ENCODE peak calls at places on chromosome 18, in six cellular contexts. N, H, Y, T, E and W are unnamed samples. For H3F3A, the result is how much of the 10 kb centered on the place peaks cover.

GRCh38 chr18:52341617-52342381 is 1.8 kb downstream of the DCC start:
- DNase-seq in N (peak), H (peak), Y (no peak), T (no peak), E (no peak), W (peak)

GRCh38 chr18:58316400-58316942 is 272.4 kb downstream of the NEDD4L start:
- DNase-seq in N (no peak), H (no peak), Y (no peak), T (no peak), E (no peak), W (no peak)

GRCh38 chr18:845152-845819 is 33.2 kb upstream of the YES1 start:
- DNase-seq in N (no peak), H (peak), Y (no peak), T (no peak), E (peak), W (no peak)

GRCh38 chr18:8212893-8213805 is 396.1 kb upstream of the RAB12 start:
- DNase-seq in N (no peak), H (peak), Y (no peak), T (no peak), E (peak), W (no peak)

GRCh38 chr18:14117611-14118010 is 14.6 kb downstream of the ZNF519 start:
- DNase-seq in N (no peak), H (no peak), Y (no peak), T (no peak), E (no peak), W (no peak)

GRCh38 chr18:12044591-12044990 is 49.1 kb upstream of the ANKRD62 start:
- DNase-seq in N (no peak), H (no peak), Y (no peak), T (no peak), E (no peak), W (no peak)

GRCh38 chr18:49597152-49597551 is 35.3 kb downstream of the LIPG start:
- DNase-seq in N (no peak), H (no peak), Y (no peak), T (no peak), E (no peak), W (peak)

GRCh38 chr18:49910019-49910418 is 96.7 kb upstream of the ACAA2 start:
- DNase-seq in N (peak), H (no peak), Y (no peak), T (no peak), E (no peak), W (no peak)

GRCh38 chr18:24995056-24995455 is 356.9 kb downstream of the ZNF521 start:
- DNase-seq in N (no peak), H (peak), Y (no peak), T (no peak), E (peak), W (no peak)

GRCh38 chr18:65735166-65735565 is 15.6 kb upstream of the CDH7 start:
- DNase-seq in N (peak), H (no peak), Y (no peak), T (no peak), E (no peak), W (no peak)

GRCh38 chr18:2108581-2108980 is 462.7 kb downstream of the METTL4 start:
- DNase-seq in N (no peak), H (no peak), Y (no peak), T (no peak), E (peak), W (no peak)

GRCh38 chr18:56831988-56832387 is 180.8 kb downstream of the WDR7 start:
- DNase-seq in N (no peak), H (no peak), Y (no peak), T (no peak), E (no peak), W (peak)

GRCh38 chr18:56068030-56068671 is 480.2 kb upstream of the TCF4 start:
- DNase-seq in N (peak), H (peak), Y (no peak), T (no peak), E (peak), W (no peak)

GRCh38 chr18:75247041-75247551 is 36.5 kb downstream of the TSHZ1 start:
- DNase-seq in N (peak), H (peak), Y (no peak), T (no peak), E (no peak), W (no peak)

GRCh38 chr18:13797157-13797611 is 26.8 kb upstream of the MC5R start:
- DNase-seq in N (no peak), H (no peak), Y (no peak), T (peak), E (peak), W (no peak)

GRCh38 chr18:51430538-51430937 is 233.1 kb upstream of the MEX3C start:
- DNase-seq in N (no peak), H (no peak), Y (no peak), T (no peak), E (no peak), W (no peak)

GRCh38 chr18:79493801-79494211 is 98.1 kb downstream of the NFATC1 start:
- DNase-seq in N (no peak), H (no peak), Y (no peak), T (no peak), E (no peak), W (no peak)

GRCh38 chr18:12038082-12038660 is 55.5 kb upstream of the ANKRD62 start:
- DNase-seq in N (peak), H (peak), Y (no peak), T (peak), E (no peak), W (peak)

GRCh38 chr18:62018034-62018760 is 125.4 kb upstream of the RNF152 start:
- DNase-seq in N (peak), H (peak), Y (no peak), T (no peak), E (no peak), W (no peak)

GRCh38 chr18:39602112-39602511 is 2036.5 kb upstream of the CELF4 start:
- DNase-seq in N (peak), H (no peak), Y (no peak), T (no peak), E (no peak), W (peak)

GRCh38 chr18:49237031-49237430 is 223.4 kb downstream of the DYM start:
- DNase-seq in N (no peak), H (no peak), Y (no peak), T (no peak), E (no peak), W (no peak)

GRCh38 chr18:53698907-53699306 is 525.6 kb downstream of the MBD2 start:
- DNase-seq in N (peak), H (peak), Y (peak), T (peak), E (peak), W (peak)

GRCh38 chr18:50738103-50738757 is 81.6 kb downstream of the MRO start:
- DNase-seq in N (no peak), H (no peak), Y (no peak), T (no peak), E (no peak), W (no peak)

GRCh38 chr18:58367425-58368140 is 261.3 kb downstream of the ALPK2 start:
- DNase-seq in N (no peak), H (no peak), Y (no peak), T (no peak), E (no peak), W (no peak)

GRCh38 chr18:52992041-52992440 is 652.0 kb downstream of the DCC start:
- DNase-seq in N (peak), H (no peak), Y (no peak), T (no peak), E (no peak), W (peak)

GRCh38 chr18:75220786-75221355 is 10.3 kb downstream of the TSHZ1 start:
- DNase-seq in N (no peak), H (no peak), Y (no peak), T (no peak), E (no peak), W (no peak)

GRCh38 chr18:79882522-79883241 is 68.8 kb downstream of the SLC66A2 start:
- DNase-seq in N (peak), H (no peak), Y (no peak), T (no peak), E (no peak), W (no peak)

GRCh38 chr18:65753520-65753919 is 2.7 kb downstream of the CDH7 start:
- DNase-seq in N (peak), H (no peak), Y (peak), T (no peak), E (peak), W (peak)

GRCh38 chr18:79616651-79617518 is 62.7 kb upstream of the CTDP1 start:
- DNase-seq in N (no peak), H (peak), Y (no peak), T (no peak), E (no peak), W (peak)

GRCh38 chr18:13500227-13500865 is 226.0 kb downstream of the FAM210A start:
- DNase-seq in N (no peak), H (peak), Y (no peak), T (no peak), E (no peak), W (peak)

GRCh38 chr18:75065251-75066000 is 143.5 kb downstream of the PTGR3 start:
- DNase-seq in N (peak), H (no peak), Y (no peak), T (no peak), E (no peak), W (no peak)

GRCh38 chr18:28365406-28365805 is 188.5 kb upstream of the CDH2 start:
- DNase-seq in N (no peak), H (peak), Y (no peak), T (peak), E (peak), W (no peak)

GRCh38 chr18:58321986-58322385 is 278.0 kb downstream of the NEDD4L start:
- DNase-seq in N (peak), H (peak), Y (peak), T (peak), E (peak), W (peak)

GRCh38 chr18:15005313-15006130 is 257.6 kb downstream of the ANKRD30B start:
- DNase-seq in N (peak), H (no peak), Y (no peak), T (no peak), E (no peak), W (no peak)

GRCh38 chr18:74063023-74063422 is 84.6 kb downstream of the FBXO15 start:
- DNase-seq in N (no peak), H (no peak), Y (no peak), T (no peak), E (peak), W (no peak)

GRCh38 chr18:79572093-79572780 is 107.4 kb upstream of the CTDP1 start:
- DNase-seq in N (no peak), H (no peak), Y (no peak), T (no peak), E (no peak), W (no peak)

GRCh38 chr18:23032030-23032582 is 99.0 kb downstream of the RBBP8 start:
- DNase-seq in N (no peak), H (peak), Y (no peak), T (no peak), E (peak), W (no peak)

GRCh38 chr18:32624182-32624723 is 148.6 kb downstream of the KLHL14 start:
- DNase-seq in N (no peak), H (no peak), Y (no peak), T (no peak), E (peak), W (no peak)

GRCh38 chr18:22691988-22692710 is 241.0 kb upstream of the RBBP8 start:
- DNase-seq in N (no peak), H (peak), Y (no peak), T (no peak), E (no peak), W (no peak)

GRCh38 chr18:22551536-22552151 is 133.9 kb upstream of the CTAGE1 start:
- DNase-seq in N (no peak), H (peak), Y (no peak), T (peak), E (peak), W (no peak)

DNA sequence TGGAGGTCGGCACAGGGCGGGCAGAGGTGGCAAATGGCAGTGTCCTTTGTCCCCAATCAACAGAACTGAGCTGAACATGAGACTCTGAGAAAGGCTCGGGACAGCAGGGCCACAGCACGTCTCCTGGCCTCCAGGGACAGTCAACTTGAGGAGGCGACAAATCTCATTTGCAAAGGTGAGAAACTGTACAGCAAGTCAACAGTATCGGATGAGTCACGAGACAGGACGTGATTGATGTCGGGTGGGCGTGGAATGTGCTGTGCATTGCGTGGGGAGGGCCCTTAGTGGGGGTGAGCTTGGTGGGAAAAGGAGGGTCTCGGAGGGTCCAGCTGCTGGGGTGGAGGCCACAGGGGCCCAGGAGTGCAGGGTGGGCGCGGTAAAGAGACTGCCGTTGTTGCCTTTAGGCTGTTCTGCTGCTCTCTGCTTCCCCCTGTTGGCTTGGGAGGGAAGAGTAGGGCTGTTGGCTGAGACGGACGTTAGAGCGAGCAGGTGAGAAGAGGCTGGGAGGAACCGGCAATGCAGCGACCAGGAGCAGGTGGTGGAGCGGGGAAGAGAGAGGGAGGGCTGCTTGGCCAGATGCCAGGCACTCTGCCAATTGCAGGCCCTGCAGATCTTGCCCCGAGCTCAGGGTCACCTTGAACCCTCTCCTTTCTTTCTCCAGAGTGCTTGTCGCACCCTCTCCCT is 164.3 kb downstream of the BCL2 start:
- DNase-seq in N (peak), H (no peak), Y (peak), T (peak), E (peak), W (peak)
- H3F3A ChIP-seq in N (under half), H (under half), Y (under half), T (under half), E (under half), W (under half)

DNA sequence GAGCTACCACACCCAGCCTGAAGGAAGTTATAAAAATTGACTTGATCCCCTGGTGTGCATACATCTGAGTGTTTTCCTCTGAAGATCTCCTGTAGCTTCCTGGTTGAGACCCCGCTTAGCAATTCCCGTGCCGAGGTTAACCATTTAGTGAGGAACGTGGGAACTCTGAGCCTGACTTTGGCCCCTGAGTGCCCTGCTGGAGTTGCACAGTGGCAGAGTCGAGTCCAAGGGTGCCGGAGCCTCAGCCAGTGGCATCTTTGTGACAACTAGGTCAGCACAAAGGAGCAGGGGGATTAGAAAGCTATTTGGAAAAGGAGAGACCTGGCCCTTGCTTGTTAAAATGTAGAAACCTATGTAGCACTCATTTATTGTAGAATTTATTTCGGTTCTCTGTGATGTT is 561.2 kb upstream of the SALL3 start:
- DNase-seq in N (no peak), H (no peak), Y (no peak), T (no peak), E (no peak), W (no peak)
- H3F3A ChIP-seq in N (under half), H (under half), Y (under half), T (under half), E (under half), W (under half)

GRCh38 chr18:77065221-77065981 is 67.2 kb downstream of the MBP start:
- DNase-seq in N (no peak), H (peak), Y (peak), T (peak), E (peak), W (no peak)

GRCh38 chr18:77062518-77063003 is 70.0 kb downstream of the MBP start:
- DNase-seq in N (no peak), H (no peak), Y (peak), T (no peak), E (no peak), W (no peak)

GRCh38 chr18:77061291-77061945 is 71.2 kb downstream of the MBP start:
- DNase-seq in N (no peak), H (no peak), Y (no peak), T (no peak), E (no peak), W (no peak)

GRCh38 chr18:77061946-77062517 is 70.6 kb downstream of the MBP start:
- DNase-seq in N (no peak), H (no peak), Y (peak), T (no peak), E (no peak), W (peak)

GRCh38 chr18:77063256-77063655 is 69.3 kb downstream of the MBP start:
- DNase-seq in N (no peak), H (no peak), Y (peak), T (no peak), E (peak), W (no peak)
- H3F3A ChIP-seq in N (under half), H (under half), Y (under half), T (half or more), E (under half), W (under half)

GRCh38 chr18:46842583-46842982 is 74.7 kb downstream of the PIAS2 start:
- DNase-seq in N (no peak), H (no peak), Y (no peak), T (no peak), E (no peak), W (no peak)
- H3F3A ChIP-seq in N (under half), H (under half), Y (under half), T (under half), E (under half), W (under half)

DNA sequence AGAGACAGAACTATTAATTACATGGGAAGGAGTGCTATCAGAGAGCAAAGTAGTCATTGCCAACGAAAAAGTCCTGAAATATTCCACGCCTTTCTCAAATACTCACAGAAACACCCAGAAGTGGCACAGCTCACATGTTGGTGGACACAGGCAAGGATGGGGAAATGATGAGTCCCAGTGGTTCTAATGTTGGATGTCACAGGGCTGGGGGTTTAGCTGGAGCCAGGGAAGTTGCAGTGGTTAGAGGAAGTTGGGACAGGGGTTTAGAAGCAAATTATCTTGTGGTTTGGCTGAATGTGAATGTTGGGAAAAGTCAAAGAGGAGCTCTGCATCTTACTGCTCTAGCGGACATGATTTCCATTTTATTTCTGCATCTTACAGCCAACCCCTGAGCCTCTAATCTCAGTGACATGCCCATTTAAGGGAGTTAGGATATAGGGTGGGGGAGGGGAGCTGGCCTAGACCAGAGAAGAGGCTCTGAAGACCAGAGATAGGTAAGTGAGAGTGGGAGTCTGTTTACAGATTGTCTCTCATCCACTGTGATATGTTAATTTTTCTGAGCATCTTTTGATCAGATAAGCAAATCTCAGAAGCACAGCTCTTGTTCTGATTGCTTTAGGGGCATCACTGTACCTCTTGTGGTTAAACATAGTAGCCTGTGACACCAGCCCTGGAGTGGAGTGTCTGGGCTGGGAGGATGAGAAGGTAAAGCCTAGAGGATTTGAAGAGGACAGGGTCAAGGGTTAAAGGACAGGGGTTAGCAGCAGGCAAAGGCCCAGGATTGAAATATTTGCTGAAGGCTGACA is 43.5 kb downstream of the SETBP1 start:
- DNase-seq in N (no peak), H (no peak), Y (peak), T (no peak), E (no peak), W (no peak)
- H3F3A ChIP-seq in N (under half), H (under half), Y (under half), T (under half), E (under half), W (under half)

GRCh38 chr18:26301681-26302080 is 75.4 kb downstream of the TAF4B start:
- DNase-seq in N (no peak), H (peak), Y (no peak), T (no peak), E (no peak), W (no peak)
- H3F3A ChIP-seq in N (under half), H (under half), Y (under half), T (under half), E (under half), W (under half)

GRCh38 chr18:63149200-63149587 is 170.4 kb downstream of the BCL2 start:
- DNase-seq in N (no peak), H (no peak), Y (no peak), T (no peak), E (no peak), W (peak)

GRCh38 chr18:63147010-63147409 is 172.6 kb downstream of the BCL2 start:
- DNase-seq in N (no peak), H (no peak), Y (no peak), T (no peak), E (no peak), W (no peak)

GRCh38 chr18:63147973-63148372 is 171.6 kb downstream of the BCL2 start:
- DNase-seq in N (no peak), H (peak), Y (no peak), T (no peak), E (no peak), W (no peak)

GRCh38 chr18:63150326-63150725 is 169.2 kb downstream of the BCL2 start:
- DNase-seq in N (no peak), H (no peak), Y (no peak), T (no peak), E (no peak), W (no peak)

GRCh38 chr18:63148449-63149199 is 170.9 kb downstream of the BCL2 start:
- DNase-seq in N (no peak), H (peak), Y (no peak), T (no peak), E (no peak), W (no peak)
- H3F3A ChIP-seq in N (under half), H (under half), Y (under half), T (under half), E (under half), W (under half)

GRCh38 chr18:26071020-26071419 is 19.4 kb downstream of the SS18 start:
- DNase-seq in N (no peak), H (no peak), Y (no peak), T (no peak), E (no peak), W (no peak)

GRCh38 chr18:26073742-26074141 is 16.7 kb downstream of the SS18 start:
- DNase-seq in N (no peak), H (no peak), Y (no peak), T (no peak), E (peak), W (no peak)

GRCh38 chr18:26074256-26074655 is 16.2 kb downstream of the SS18 start:
- DNase-seq in N (no peak), H (no peak), Y (no peak), T (no peak), E (no peak), W (no peak)

DNA sequence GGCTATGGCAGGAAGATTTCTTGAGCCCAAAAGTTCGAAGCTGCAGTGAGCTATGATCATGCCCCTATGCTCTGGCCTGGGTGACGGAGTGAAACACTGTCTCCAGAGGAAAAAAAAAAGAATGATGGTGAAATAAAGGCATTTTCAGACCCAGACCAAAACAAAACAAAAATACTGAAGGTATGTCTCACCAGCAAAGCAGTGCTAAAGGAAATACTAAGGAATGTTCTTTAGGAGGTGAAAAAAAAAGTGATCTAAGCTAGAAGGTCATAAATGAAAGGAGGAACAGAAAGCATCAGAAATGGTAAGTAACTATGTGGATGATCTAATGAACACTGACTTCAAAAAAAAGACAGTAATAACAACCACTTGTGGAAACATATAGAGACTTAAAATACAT is 18.7 kb downstream of the SS18 start:
- DNase-seq in N (no peak), H (no peak), Y (no peak), T (no peak), E (no peak), W (no peak)
- H3F3A ChIP-seq in N (under half), H (under half), Y (under half), T (under half), E (under half), W (under half)